ENCODE peak calls at places on chromosomes 7 and 10, in eight cellular contexts. N is activated gamma-delta T cell treated with anti-CD3 and anti-CD28 coated beads, Interleukin-2, amount 50 U/mL, for 16 hours; G is Daoy; A is left ventricle myocardium superior; Q is NAMALWA; W is ecto neural progenitor cell; C is mucosa of gallbladder; F is NCI-H510A treated with DMSO at 0.1 percent for 48 hours. V is an unnamed sample.

GRCh38 chr10:81007872-81008271 is 470.2 kb downstream of the SH2D4B start:
- DNase-seq in G (no peak), Q (no peak), C (no peak), W (no peak), A (no peak), F (no peak), N (no peak), V (no peak)

GRCh38 chr7:27689045-27689877 is 26.6 kb upstream of the HIBADH start:
- DNase-seq in F (no peak), W (no peak), Q (peak; percentile 82), A (no peak), C (no peak), G (peak; percentile 27), N (no peak), V (peak; percentile 64)

GRCh38 chr7:18855796-18856195 is 261.6 kb downstream of the TWIST1 start:
- DNase-seq in C (no peak), A (no peak), G (no peak), Q (no peak), N (no peak), W (no peak), F (no peak), V (no peak)

GRCh38 chr7:732094-732541 is 5.0 kb upstream of the PRKAR1B start:
- DNase-seq in C (peak; percentile 76), F (peak; percentile 29), N (no peak), A (peak; percentile 75), W (peak; percentile 43), G (peak; percentile 67), Q (no peak), V (peak; percentile 98)

GRCh38 chr10:23439920-23440875 is 1.3 kb downstream of the OTUD1 start:
- DNase-seq in G (peak; percentile 39), F (no peak), A (peak; percentile 43), N (no peak), W (peak; percentile 69), Q (peak; percentile 57), C (peak; percentile 19), V (peak; percentile 69)

GRCh38 chr10:46264737-46265368 is 21.9 kb upstream of the ANTXRL start:
- DNase-seq in C (no peak), F (no peak), N (no peak), A (no peak), G (no peak), W (no peak), Q (no peak), V (no peak)

GRCh38 chr7:15692621-15693020 is 6.1 kb upstream of the MEOX2 start:
- DNase-seq in G (no peak), A (no peak), Q (no peak), W (no peak), C (no peak), N (no peak), F (no peak), V (no peak)

GRCh38 chr7:140403878-140404564 is at the start of gene RAB19:
- DNase-seq in G (no peak), F (peak; percentile 40), Q (no peak), N (peak; percentile 22), A (no peak), C (peak; percentile 22), W (peak; percentile 57), V (peak; percentile 92)

GRCh38 chr7:125504848-125505247 is 575.2 kb upstream of the POT1 start:
- DNase-seq in W (no peak), N (no peak), C (no peak), A (no peak), G (no peak), F (no peak), Q (no peak), V (no peak)

GRCh38 chr7:26500749-26501352 is 209.2 kb downstream of the SNX10 start:
- DNase-seq in G (peak; percentile 42), C (no peak), N (no peak), Q (peak; percentile 82), W (no peak), A (no peak), F (peak; percentile 65), V (peak; percentile 76)